ENCODE peak calls at places on chromosomes 6 and 20, in five cellular contexts. B, G, P, T and R are unnamed samples.

GRCh38 chr20:9912858-9913434 is 74.1 kb upstream of the PAK5 start:
- DNase-seq in B (no peak), G (peak; percentile 56), P (peak; percentile 33), T (peak; percentile 43), R (no peak)

GRCh38 chr6:126546771-126547170 is 206.9 kb downstream of the CENPW start:
- DNase-seq in B (no peak), G (no peak), P (no peak), T (no peak), R (no peak)

GRCh38 chr20:58416832-58417231 is 27.8 kb downstream of the VAPB start:
- DNase-seq in B (no peak), G (no peak), P (no peak), T (no peak), R (no peak)

GRCh38 chr6:32666420-32667300 is at the start of gene HLA-DQB1:
- DNase-seq in B (peak; percentile 5), G (peak; percentile 26), P (peak; percentile 75), T (no peak), R (no peak)

GRCh38 chr6:113732384-113732966 is 124.7 kb upstream of the MARCKS start:
- DNase-seq in B (peak; percentile 23), G (peak; percentile 57), P (no peak), T (peak; percentile 96), R (peak; percentile 34)

GRCh38 chr20:6954219-6954618 is 186.7 kb downstream of the BMP2 start:
- DNase-seq in B (no peak), G (no peak), P (no peak), T (no peak), R (no peak)

GRCh38 chr6:33903579-33903978 is 99.8 kb upstream of the MLN start:
- DNase-seq in B (no peak), G (no peak), P (no peak), T (no peak), R (no peak)

GRCh38 chr6:169118346-169118830 is 135.3 kb downstream of the THBS2 start:
- DNase-seq in B (no peak), G (no peak), P (no peak), T (no peak), R (no peak)

GRCh38 chr20:51542894-51543788 is 622 bp upstream of the NFATC2 start:
- DNase-seq in B (no peak), G (no peak), P (no peak), T (no peak), R (no peak)

GRCh38 chr20:16051968-16052367 is 521.3 kb downstream of the KIF16B start:
- DNase-seq in B (no peak), G (no peak), P (no peak), T (no peak), R (no peak)

GRCh38 chr6:140073456-140073855 is 699.0 kb upstream of the CITED2 start:
- DNase-seq in B (no peak), G (peak; percentile 92), P (no peak), T (no peak), R (no peak)

GRCh38 chr6:109053285-109053684 is 41.4 kb downstream of the SESN1 start:
- DNase-seq in B (no peak), G (no peak), P (no peak), T (no peak), R (no peak)

GRCh38 chr6:33815854-33816253 is 12.1 kb upstream of the MLN start:
- DNase-seq in B (peak; percentile 3), G (peak; percentile 28), P (peak; percentile 34), T (peak; percentile 68), R (no peak)